ENCODE peak calls at places on chromosomes 13 and 19, in six cellular contexts. U, H, E, T, Q and X are unnamed samples.

GRCh38 chr13:94033098-94033497 is 446.4 kb downstream of the DCT start:
- DNase-seq in U (no peak), H (no peak), E (no peak), T (no peak), Q (no peak), X (no peak)

GRCh38 chr13:92321174-92321573 is 905.4 kb upstream of the GPC6 start:
- DNase-seq in U (peak), H (no peak), E (no peak), T (no peak), Q (no peak), X (no peak)

GRCh38 chr13:23934481-23934880 is 37.2 kb upstream of the C1QTNF9B start:
- DNase-seq in U (no peak), H (no peak), E (no peak), T (no peak), Q (no peak), X (no peak)

GRCh38 chr19:40322951-40323615 is 25.1 kb downstream of the C19orf47 start:
- DNase-seq in U (no peak), H (no peak), E (no peak), T (no peak), Q (no peak), X (no peak)

GRCh38 chr19:8811315-8812172 is 20.6 kb downstream of the ZNF558 start:
- DNase-seq in U (no peak), H (no peak), E (no peak), T (no peak), Q (peak), X (no peak)

GRCh38 chr19:49594157-49595005 is 3.4 kb downstream of the PRR12 start:
- DNase-seq in U (no peak), H (no peak), E (no peak), T (no peak), Q (no peak), X (no peak)

GRCh38 chr13:89457977-89458376 is 1786.8 kb downstream of the SLITRK5 start:
- DNase-seq in U (no peak), H (no peak), E (no peak), T (no peak), Q (peak), X (no peak)

GRCh38 chr19:35528218-35529038 is at the start of gene SBSN:
- DNase-seq in U (no peak), H (no peak), E (no peak), T (no peak), Q (peak), X (peak)

GRCh38 chr13:104616990-104617389 is 1550.8 kb upstream of the SLC10A2 start:
- DNase-seq in U (no peak), H (no peak), E (no peak), T (no peak), Q (no peak), X (no peak)

GRCh38 chr19:17076539-17076919 is 952 bp downstream of the MYO9B start:
- DNase-seq in U (no peak), H (no peak), E (no peak), T (peak), Q (no peak), X (no peak)

GRCh38 chr19:47406711-47407416 is 12.5 kb downstream of the MEIS3 start:
- DNase-seq in U (no peak), H (no peak), E (no peak), T (no peak), Q (no peak), X (no peak)

GRCh38 chr13:28582225-28582891 is 76.6 kb upstream of the POMP start:
- DNase-seq in U (no peak), H (no peak), E (no peak), T (no peak), Q (peak), X (no peak)

GRCh38 chr13:73433893-73434292 is 375.1 kb downstream of the KLF5 start:
- DNase-seq in U (no peak), H (no peak), E (no peak), T (no peak), Q (no peak), X (no peak)

GRCh38 chr19:10916602-10917001 is 11.8 kb downstream of the YIPF2 start:
- DNase-seq in U (no peak), H (no peak), E (no peak), T (no peak), Q (no peak), X (no peak)